ENCODE peak calls at places on chromosomes 12 and 14, in six cellular contexts. S, D, L, V, A and Y are unnamed samples.

GRCh38 chr12:31204995-31205582 is 120.9 kb downstream of the SINHCAF start:
- DNase-seq in V (no peak), L (no peak), D (no peak), S (no peak), A (no peak), Y (peak; percentile 52)

GRCh38 chr12:76478045-76478444 is 81.5 kb downstream of the OSBPL8 start:
- DNase-seq in A (no peak), V (no peak), S (no peak), D (no peak), L (no peak), Y (no peak)

GRCh38 chr12:131851741-131852550 is 23.8 kb downstream of the MMP17 start:
- DNase-seq in A (no peak), D (no peak), V (no peak), L (no peak), S (no peak), Y (no peak)

GRCh38 chr12:6627598-6627997 is 8.2 kb downstream of the LPAR5 start:
- DNase-seq in L (no peak), D (no peak), V (no peak), S (no peak), A (no peak), Y (no peak)

GRCh38 chr12:117101953-117102833 is 3.0 kb upstream of the TESC start:
- DNase-seq in A (no peak), V (no peak), L (peak; percentile 24), D (no peak), S (no peak), Y (no peak)

GRCh38 chr14:76985021-76985420 is 43.5 kb downstream of the IRF2BPL start:
- DNase-seq in L (no peak), D (no peak), V (no peak), A (no peak), S (no peak), Y (no peak)

GRCh38 chr12:104555650-104556049 is 98.9 kb downstream of the CHST11 start:
- DNase-seq in S (no peak), D (no peak), V (no peak), A (no peak), L (no peak), Y (no peak)

GRCh38 chr14:30108975-30109700 is 181.5 kb upstream of the PRKD1 start:
- DNase-seq in V (no peak), A (no peak), L (no peak), D (no peak), S (no peak), Y (no peak)

GRCh38 chr14:44782775-44783238 is 178.9 kb downstream of the KLHL28 start:
- DNase-seq in A (no peak), D (no peak), V (no peak), L (no peak), S (no peak), Y (no peak)

GRCh38 chr14:75861161-75861621 is 120.6 kb downstream of the TGFB3 start:
- DNase-seq in L (no peak), S (no peak), D (no peak), V (peak; percentile 12), A (no peak), Y (no peak)

GRCh38 chr12:52949413-52950331 is 754 bp downstream of the KRT18 start:
- DNase-seq in V (peak; percentile 94), A (no peak), L (peak; percentile 82), S (no peak), D (no peak), Y (peak; percentile 53)

GRCh38 chr14:91173221-91173670 is 59.4 kb downstream of the DGLUCY start:
- DNase-seq in V (peak; percentile 89), S (peak; percentile 80), A (peak; percentile 50), D (peak; percentile 92), L (peak; percentile 86), Y (peak; percentile 80)

GRCh38 chr12:80864046-80864735 is 73.5 kb downstream of the LIN7A start:
- DNase-seq in L (no peak), V (no peak), A (no peak), D (no peak), S (no peak), Y (no peak)

GRCh38 chr12:42810006-42810405 is 220.5 kb upstream of the PRICKLE1 start:
- DNase-seq in A (no peak), L (no peak), S (no peak), V (no peak), D (no peak), Y (peak; percentile 72)

GRCh38 chr12:75750950-75751349 is 239.5 kb upstream of the KRR1 start:
- DNase-seq in D (no peak), V (no peak), A (no peak), S (no peak), L (no peak), Y (no peak)

GRCh38 chr12:26293612-26294011 is 98.2 kb downstream of the SSPN start:
- DNase-seq in D (no peak), L (no peak), V (no peak), A (no peak), S (no peak), Y (no peak)

GRCh38 chr12:14618990-14619389 is 51.3 kb upstream of the PLBD1 start:
- DNase-seq in A (no peak), V (peak; percentile 30), S (no peak), D (no peak), L (no peak), Y (peak; percentile 49)

GRCh38 chr14:54920052-54920451 is 17.4 kb upstream of the GCH1 start:
- DNase-seq in S (no peak), D (no peak), V (no peak), A (no peak), L (no peak), Y (no peak)

GRCh38 chr12:76277480-76277879 is 70.7 kb downstream of the BBS10 start:
- DNase-seq in D (no peak), A (no peak), S (no peak), L (no peak), V (peak; percentile 8), Y (peak; percentile 46)

GRCh38 chr12:64813733-64814132 is 10.7 kb upstream of the TBC1D30 start:
- DNase-seq in L (no peak), D (no peak), A (no peak), S (no peak), V (no peak), Y (no peak)

GRCh38 chr12:58554522-58555157 is 365.7 kb downstream of the LRIG3 start:
- DNase-seq in V (no peak), L (no peak), S (no peak), D (no peak), A (no peak), Y (peak; percentile 75)

GRCh38 chr12:109385339-109386078 is 37.8 kb downstream of the MYO1H start:
- DNase-seq in A (no peak), D (peak; percentile 61), V (no peak), L (no peak), S (no peak), Y (no peak)

GRCh38 chr14:66910306-66910705 is 278.9 kb upstream of the GARIN2 start:
- DNase-seq in L (no peak), D (no peak), V (no peak), A (no peak), S (no peak), Y (no peak)

GRCh38 chr12:95790025-95790911 is at the start of gene NTN4:
- DNase-seq in V (peak; percentile 69), D (peak; percentile 69), S (peak; percentile 15), A (no peak), L (peak; percentile 57), Y (peak; percentile 47)

GRCh38 chr14:37246427-37246829 is 48.7 kb downstream of the MIPOL1 start:
- DNase-seq in S (no peak), L (no peak), A (no peak), V (peak; percentile 21), D (no peak), Y (peak; percentile 73)

GRCh38 chr14:25037032-25037431 is 12.9 kb downstream of the STXBP6 start:
- DNase-seq in S (no peak), D (no peak), L (no peak), A (no peak), V (no peak), Y (no peak)

GRCh38 chr14:99062216-99062615 is 209.8 kb downstream of the BCL11B start:
- DNase-seq in L (no peak), A (no peak), S (no peak), V (no peak), D (no peak), Y (no peak)

GRCh38 chr14:38316922-38317321 is 61.0 kb upstream of the CLEC14A start:
- DNase-seq in S (no peak), D (no peak), V (no peak), L (no peak), A (no peak), Y (no peak)

GRCh38 chr14:95614335-95614734 is 71.9 kb upstream of the TCL1B start:
- DNase-seq in L (no peak), A (no peak), D (no peak), V (peak; percentile 11), S (no peak), Y (no peak)
- H3K27me3 ChIP-seq in L (peaks cover 12% of the 10 kb centered on the region), A (no peaks in the 10 kb centered on the region), D (peaks cover 11% of the 10 kb centered on the region), V (no peaks in the 10 kb centered on the region), S (peaks cover 6% of the 10 kb centered on the region), Y (peaks cover 3% of the 10 kb centered on the region)

DNA sequence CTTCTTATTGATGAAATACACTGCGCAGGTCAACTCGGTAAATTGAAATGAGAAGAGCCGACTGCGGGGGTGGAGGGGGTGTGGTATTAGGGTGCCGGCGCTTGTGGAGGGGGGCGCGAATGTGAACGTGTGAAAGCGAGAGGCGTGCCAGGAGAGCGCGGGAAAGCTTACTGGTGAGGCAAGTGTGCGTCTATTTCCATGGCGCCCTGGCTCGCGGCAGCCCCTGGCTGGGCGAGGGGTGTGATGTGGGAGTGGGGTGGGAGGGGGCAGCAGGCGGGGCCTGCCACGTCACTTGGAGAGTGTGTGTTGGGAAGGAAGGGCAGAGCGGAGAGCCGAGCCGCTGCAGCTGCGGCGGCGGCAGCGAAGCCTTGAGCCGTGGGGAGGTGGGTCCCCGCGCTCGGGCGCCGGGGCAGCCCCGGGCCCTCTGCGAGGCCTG is 88.8 kb downstream of the GALNT8 start:
- DNase-seq in S (no peak), L (no peak), V (no peak), A (no peak), D (no peak), Y (no peak)
- H3K4me3 ChIP-seq in S (peak overlapping the region; percentile 53), L (peak overlapping the region; percentile 53), V (no peak overlapping the region), A (peak overlapping the region; percentile 53), D (peak overlapping the region; percentile 52), Y (no peak overlapping the region)

GRCh38 chr14:104681689-104682074 is 7.7 kb upstream of the INF2 start:
- DNase-seq in V (peak; percentile 80), A (no peak), S (peak; percentile 68), L (peak; percentile 93), D (peak; percentile 89), Y (peak; percentile 89)
- H3K4me1 ChIP-seq in V (peaks cover 46% of the 10 kb centered on the region), A (peaks cover 29% of the 10 kb centered on the region), S (peaks cover 61% of the 10 kb centered on the region), L (peaks cover 33% of the 10 kb centered on the region), D (peaks cover 39% of the 10 kb centered on the region), Y (peaks cover 50% of the 10 kb centered on the region)

GRCh38 chr12:122872815-122873361 is 23.0 kb downstream of the VPS37B start:
- DNase-seq in V (peak; percentile 54), S (no peak), L (no peak), A (no peak), D (no peak), Y (no peak)
- H3K27me3 ChIP-seq in V (no peaks in the 10 kb centered on the region), S (no peaks in the 10 kb centered on the region), L (no peaks in the 10 kb centered on the region), A (no peaks in the 10 kb centered on the region), D (no peaks in the 10 kb centered on the region), Y (no peaks in the 10 kb centered on the region)

DNA sequence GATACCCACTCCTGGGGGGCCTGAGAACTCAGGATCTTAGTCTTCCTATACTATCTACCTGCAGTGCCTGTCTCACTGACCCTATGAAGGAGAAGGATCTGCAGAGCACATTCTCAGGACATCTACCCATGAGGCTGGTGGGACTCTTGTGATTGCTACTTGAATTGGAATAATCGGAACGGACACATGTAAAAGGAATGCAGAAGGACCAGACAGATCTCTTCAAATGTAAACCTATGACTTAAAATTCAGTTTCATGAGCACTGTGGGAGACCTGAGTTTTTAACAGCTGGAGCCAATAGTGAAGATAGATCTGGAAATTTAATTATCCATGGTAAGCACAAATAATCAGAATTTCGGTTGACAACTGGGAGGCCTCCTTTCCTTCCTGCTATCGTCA is 35.2 kb upstream of the CPSF6 start:
- DNase-seq in D (no peak), V (no peak), L (no peak), A (no peak), S (no peak), Y (peak; percentile 1)
- H3K4me3 ChIP-seq in D (no peak overlapping the region), V (no peak overlapping the region), L (no peak overlapping the region), A (no peak overlapping the region), S (no peak overlapping the region), Y (no peak overlapping the region)